ENCODE peak calls at places on chromosomes 16 and 17, in six cellular contexts. X is amniotic stem cell, Q is germinal center, Y is heart left ventricle, K is fibroblast of mammary gland, Z is RCC 7860. L is an unnamed sample.

GRCh38 chr16:28259091-28259780 is 33.1 kb upstream of the SBK1 start:
- DNase-seq in X (no peak), Q (no peak), Y (no peak), K (no peak), Z (no peak), L (no peak)

GRCh38 chr17:13031718-13032350 is 14.0 kb upstream of the ELAC2 start:
- DNase-seq in X (no peak), Q (peak), Y (peak), K (peak), Z (no peak), L (no peak)

GRCh38 chr17:27206447-27206846 is 87.5 kb upstream of the WSB1 start:
- DNase-seq in X (no peak), Q (peak), Y (no peak), K (peak), Z (no peak), L (no peak)

GRCh38 chr17:68749742-68750562 is 148.8 kb upstream of the FAM20A start:
- DNase-seq in X (no peak), Q (no peak), Y (no peak), K (peak), Z (no peak), L (no peak)

GRCh38 chr16:59729613-59730012 is 995.5 kb upstream of the GOT2 start:
- DNase-seq in X (no peak), Q (no peak), Y (no peak), K (no peak), Z (no peak), L (no peak)

GRCh38 chr16:19717319-19717718 is 708 bp downstream of the KNOP1 start:
- DNase-seq in X (no peak), Q (no peak), Y (no peak), K (peak), Z (no peak), L (no peak)

GRCh38 chr17:50681260-50682200 is 26.2 kb downstream of the ANKRD40 start:
- DNase-seq in X (peak), Q (no peak), Y (peak), K (peak), Z (peak), L (no peak)

GRCh38 chr17:14032234-14032633 is 37.1 kb upstream of the COX10 start:
- DNase-seq in X (no peak), Q (no peak), Y (no peak), K (no peak), Z (no peak), L (no peak)

GRCh38 chr16:67884-68789 is 4.3 kb downstream of the RHBDF1 start:
- DNase-seq in X (no peak), Q (no peak), Y (no peak), K (peak), Z (no peak), L (no peak)

GRCh38 chr16:13378151-13378550 is 476.8 kb downstream of the SHISA9 start:
- DNase-seq in X (no peak), Q (no peak), Y (no peak), K (no peak), Z (peak), L (no peak)

GRCh38 chr16:68493412-68494070 is 45.2 kb upstream of the SMPD3 start:
- DNase-seq in X (no peak), Q (no peak), Y (no peak), K (no peak), Z (no peak), L (no peak)

GRCh38 chr17:8124350-8125195 is 667 bp upstream of the HES7 start:
- DNase-seq in X (no peak), Q (no peak), Y (no peak), K (no peak), Z (no peak), L (no peak)

GRCh38 chr17:237406-237955 is 56.0 kb upstream of the DOC2B start:
- DNase-seq in X (no peak), Q (no peak), Y (peak), K (no peak), Z (no peak), L (no peak)

GRCh38 chr17:73815474-73815873 is 171.2 kb upstream of the SDK2 start:
- DNase-seq in X (no peak), Q (no peak), Y (no peak), K (no peak), Z (no peak), L (no peak)

GRCh38 chr16:57508084-57508425 is 21.8 kb upstream of the DOK4 start:
- DNase-seq in X (no peak), Q (no peak), Y (no peak), K (no peak), Z (no peak), L (no peak)

GRCh38 chr17:75239778-75240393 is 21.5 kb downstream of the GGA3 start:
- DNase-seq in X (no peak), Q (no peak), Y (no peak), K (no peak), Z (no peak), L (no peak)